ENCODE peak calls at places on chromosomes 13 and 19, in seven cellular contexts. M is psoas muscle; G is HEK293T; F is GM04504; A is DMS153; O is EH; Y is stimulated activated CD4-positive, alpha-beta T cell treated with anti-CD3 and anti-CD28 coated beads, Interleukin-12 subunit alpha, Interleukin-12 subunit beta, amount 100 ng/mL, for 48 hours. W is an unnamed sample.

GRCh38 chr19:4208385-4209094 is 20.8 kb upstream of the EBI3 start:
- DNase-seq in M (no peak), G (no peak), F (no peak), A (peak; percentile 29), O (peak; percentile 45), Y (no peak), W (no peak)

GRCh38 chr13:107835339-107836018 is 379.9 kb downstream of the LIG4 start:
- DNase-seq in M (no peak), G (no peak), F (peak; percentile 46), A (no peak), O (no peak), Y (no peak), W (peak; percentile 30)

GRCh38 chr19:54017266-54017665 is 25.8 kb downstream of the CACNG6 start:
- DNase-seq in M (no peak), G (no peak), F (no peak), A (no peak), O (peak; percentile 59), Y (no peak), W (no peak)

GRCh38 chr19:48739835-48740704 is at the start of gene RASIP1:
- DNase-seq in M (peak; percentile 75), G (no peak), F (no peak), A (no peak), O (no peak), Y (no peak), W (no peak)

GRCh38 chr13:80712026-80712425 is 371.1 kb upstream of the SPRY2 start:
- DNase-seq in M (no peak), G (no peak), F (no peak), A (no peak), O (no peak), Y (no peak), W (peak; percentile 24)

GRCh38 chr19:41426952-41427646 is at the start of gene B3GNT8:
- DNase-seq in M (peak; percentile 87), G (peak; percentile 78), F (peak; percentile 48), A (peak; percentile 64), O (peak; percentile 75), Y (no peak), W (peak; percentile 61)

GRCh38 chr19:3825286-3825956 is 39.2 kb upstream of the MATK start:
- DNase-seq in M (no peak), G (no peak), F (no peak), A (no peak), O (no peak), Y (no peak), W (no peak)

GRCh38 chr13:73877399-73877798 is 256.8 kb downstream of the KLF12 start:
- DNase-seq in M (no peak), G (no peak), F (no peak), A (no peak), O (no peak), Y (no peak), W (no peak)

GRCh38 chr19:58499021-58499927 is 12.5 kb downstream of the SLC27A5 start:
- DNase-seq in M (peak; percentile 100), G (peak; percentile 97), F (peak; percentile 96), A (peak; percentile 98), O (peak; percentile 99), Y (peak; percentile 99), W (peak; percentile 99)

GRCh38 chr13:48930933-48931332 is 44.8 kb upstream of the FNDC3A start:
- DNase-seq in M (no peak), G (no peak), F (no peak), A (no peak), O (no peak), Y (no peak), W (no peak)

GRCh38 chr13:41621716-41622508 is 164.6 kb downstream of the RGCC start:
- DNase-seq in M (no peak), G (no peak), F (no peak), A (no peak), O (peak; percentile 75), Y (no peak), W (no peak)

GRCh38 chr19:1239796-1240737 is 1.5 kb upstream of the ATP5F1D start:
- DNase-seq in M (peak; percentile 95), G (peak; percentile 97), F (peak; percentile 75), A (peak; percentile 53), O (peak; percentile 88), Y (peak; percentile 84), W (peak; percentile 88)

GRCh38 chr13:95455782-95456181 is 96.7 kb upstream of the CLDN10 start:
- DNase-seq in M (no peak), G (no peak), F (no peak), A (no peak), O (no peak), Y (no peak), W (no peak)

GRCh38 chr13:42539670-42540069 is 34.3 kb upstream of the TNFSF11 start:
- DNase-seq in M (no peak), G (no peak), F (no peak), A (no peak), O (no peak), Y (no peak), W (no peak)

GRCh38 chr13:49954674-49955455 is 18.7 kb upstream of the SPRYD7 start:
- DNase-seq in M (no peak), G (no peak), F (no peak), A (no peak), O (peak; percentile 54), Y (no peak), W (peak; percentile 60)

GRCh38 chr13:40660270-40660669 is 6.2 kb downstream of the FOXO1 start:
- DNase-seq in M (no peak), G (no peak), F (no peak), A (no peak), O (peak; percentile 50), Y (no peak), W (no peak)

GRCh38 chr19:7999376-7999775 is 6.1 kb downstream of the ELAVL1 start:
- DNase-seq in M (peak; percentile 28), G (no peak), F (no peak), A (no peak), O (no peak), Y (no peak), W (no peak)

GRCh38 chr13:97113231-97114001 is 108.7 kb upstream of the MBNL2 start:
- DNase-seq in M (no peak), G (no peak), F (no peak), A (no peak), O (no peak), Y (no peak), W (no peak)

GRCh38 chr13:79589605-79590511 is 108.9 kb downstream of the NDFIP2 start:
- DNase-seq in M (no peak), G (no peak), F (no peak), A (no peak), O (peak; percentile 1), Y (no peak), W (peak; percentile 15)

GRCh38 chr19:35468637-35469036 is 20.6 kb downstream of the FFAR2 start:
- DNase-seq in M (no peak), G (peak; percentile 24), F (peak; percentile 1), A (peak; percentile 34), O (peak; percentile 25), Y (peak; percentile 52), W (peak; percentile 11)

GRCh38 chr13:113245858-113246791 is 36.7 kb downstream of the CUL4A start:
- DNase-seq in M (no peak), G (no peak), F (no peak), A (no peak), O (peak; percentile 7), Y (no peak), W (no peak)